ENCODE peak calls at places on chromosome 12, in nine cellular contexts. D is body of pancreas; L is stimulated activated naive CD4-positive, alpha-beta T cell; O is activated CD4-positive, alpha-beta memory T cell treated with anti-CD3 and anti-CD28 coated beads for 36 hours; A is stimulated activated CD8-positive, alpha-beta memory T cell treated with anti-CD3 and anti-CD28 coated beads, Interleukin-12 subunit alpha, Interleukin-12 subunit beta, amount 100 ng/mL, for 1 hour; P is HEK293T; G is NCI-H1048; X is islet precursor cell; N is pons. M is an unnamed sample.

GRCh38 chr12:28998662-28999120 is 150.4 kb upstream of the FAR2 start:
- DNase-seq in X (no peak), L (no peak), G (no peak), D (no peak), O (peak), N (peak), A (no peak), P (peak), M (no peak)

GRCh38 chr12:9881988-9882387 is 699 bp downstream of the KLRF2 start:
- DNase-seq in N (no peak), P (no peak), D (no peak), O (no peak), X (no peak), A (no peak), L (no peak), G (no peak), M (no peak)

GRCh38 chr12:106840217-106840616 is 65.7 kb downstream of the RIC8B start:
- DNase-seq in X (no peak), N (no peak), O (no peak), G (no peak), P (peak), D (peak), A (no peak), L (no peak), M (no peak)

GRCh38 chr12:63844391-63845341 is at the start of gene SRGAP1:
- DNase-seq in X (peak), O (no peak), A (no peak), L (no peak), P (peak), N (peak), D (peak), G (no peak), M (peak)

GRCh38 chr12:27179399-27180214 is 64.5 kb upstream of the STK38L start:
- DNase-seq in O (peak), G (no peak), P (peak), N (peak), D (no peak), A (no peak), X (peak), L (no peak), M (no peak)

GRCh38 chr12:58459191-58459590 is 461.1 kb downstream of the LRIG3 start:
- DNase-seq in L (no peak), X (no peak), N (no peak), G (no peak), A (no peak), O (no peak), D (no peak), P (no peak), M (no peak)

GRCh38 chr12:82121545-82121944 is 236.6 kb downstream of the CCDC59 start:
- DNase-seq in P (no peak), G (no peak), L (no peak), N (no peak), D (no peak), A (no peak), O (no peak), X (no peak), M (no peak)

GRCh38 chr12:93850476-93850875 is 173.3 kb downstream of the CRADD start:
- DNase-seq in A (no peak), X (no peak), N (no peak), O (no peak), L (no peak), G (no peak), P (no peak), D (no peak), M (no peak)

GRCh38 chr12:11431486-11431885 is 36.1 kb upstream of the PRB2 start:
- DNase-seq in D (no peak), X (no peak), L (no peak), G (no peak), N (no peak), P (no peak), A (no peak), O (no peak), M (no peak)

GRCh38 chr12:45907955-45908354 is 82.4 kb downstream of the SCAF11 start:
- DNase-seq in G (no peak), X (no peak), A (no peak), L (no peak), D (no peak), N (no peak), P (no peak), O (no peak), M (no peak)

GRCh38 chr12:131901431-131902331 is 7.3 kb downstream of the ULK1 start:
- DNase-seq in P (no peak), L (no peak), D (peak), X (no peak), O (no peak), G (no peak), N (no peak), A (no peak), M (peak)

GRCh38 chr12:97396989-97397388 is 65.6 kb upstream of the RMST start:
- DNase-seq in G (no peak), N (no peak), L (no peak), X (peak), O (no peak), A (no peak), P (no peak), D (no peak), M (no peak)

GRCh38 chr12:17342381-17342961 is 736.5 kb upstream of the LMO3 start:
- DNase-seq in G (no peak), N (no peak), L (no peak), O (no peak), A (no peak), D (no peak), X (peak), P (no peak), M (no peak)

GRCh38 chr12:49644620-49644994 is 21.2 kb downstream of the PRPF40B start:
- DNase-seq in D (peak), P (peak), N (peak), A (peak), G (no peak), X (peak), L (peak), O (peak), M (peak)

GRCh38 chr12:131375261-131375971 is 335.5 kb upstream of the SFSWAP start:
- DNase-seq in O (no peak), D (no peak), G (no peak), A (no peak), P (no peak), N (no peak), X (peak), L (no peak), M (no peak)

GRCh38 chr12:6062427-6063378 is 61.8 kb downstream of the VWF start:
- DNase-seq in L (peak), D (peak), O (peak), X (peak), G (peak), A (peak), P (peak), N (peak), M (no peak)

GRCh38 chr12:16385779-16386646 is 38.6 kb downstream of the MGST1 start:
- DNase-seq in X (peak), D (peak), A (no peak), O (no peak), P (peak), N (peak), L (no peak), G (peak), M (no peak)

GRCh38 chr12:108214486-108214885 is 85.4 kb downstream of the WSCD2 start:
- DNase-seq in N (no peak), L (no peak), O (peak), P (peak), G (no peak), A (no peak), X (peak), D (peak), M (no peak)

GRCh38 chr12:128766738-128767501 is 56.8 kb downstream of the SLC15A4 start:
- DNase-seq in O (no peak), D (no peak), N (no peak), P (no peak), L (no peak), X (no peak), A (no peak), G (no peak), M (no peak)

GRCh38 chr12:108609535-108610335 is 11.9 kb upstream of the TMEM119 start:
- DNase-seq in N (no peak), L (no peak), P (no peak), O (no peak), D (peak), A (no peak), G (no peak), X (no peak), M (peak)